ENCODE peak calls at places on chromosomes 4 and X, in five cellular contexts. H, N, P, Y and D are unnamed samples.

GRCh38 chrX:13750204-13750603 is 15.7 kb downstream of the OFD1 start:
- DNase-seq in Y (no peak), P (peak), H (no peak), N (no peak), D (no peak)

GRCh38 chrX:28625223-28625622 is 38.0 kb downstream of the IL1RAPL1 start:
- DNase-seq in P (no peak), N (no peak), Y (no peak), H (no peak), D (no peak)

GRCh38 chr4:70838400-70838971 is 1.2 kb downstream of the GRSF1 start:
- DNase-seq in Y (no peak), P (peak), H (no peak), N (no peak), D (no peak)

GRCh38 chr4:140223056-140223810 is 69.2 kb upstream of the MAML3 start:
- DNase-seq in P (no peak), H (no peak), N (no peak), Y (no peak), D (peak)

GRCh38 chr4:680931-681645 is 6.7 kb downstream of the MYL5 start:
- DNase-seq in P (peak), Y (peak), H (no peak), N (peak), D (no peak)

GRCh38 chrX:98448524-98448923 is 1564.8 kb downstream of the RPA4 start:
- DNase-seq in P (no peak), H (no peak), N (no peak), Y (no peak), D (no peak)

GRCh38 chrX:107629533-107629909 is 1.2 kb downstream of the PRPS1 start:
- DNase-seq in Y (no peak), P (peak), H (no peak), N (no peak), D (no peak)

GRCh38 chrX:71099736-71100135 is 4.1 kb downstream of the FOXO4 start:
- DNase-seq in Y (no peak), N (no peak), P (no peak), H (no peak), D (no peak)

GRCh38 chr4:66920514-66920913 is 624.8 kb downstream of the CENPC start:
- DNase-seq in P (no peak), N (no peak), H (no peak), Y (no peak), D (no peak)

GRCh38 chrX:15616531-15616930 is 15.8 kb upstream of the ACE2 start:
- DNase-seq in N (no peak), H (no peak), P (no peak), Y (peak), D (peak)

GRCh38 chr4:3641501-3641900 is 109.3 kb upstream of the LRPAP1 start:
- DNase-seq in H (no peak), Y (no peak), P (no peak), N (no peak), D (no peak)

GRCh38 chr4:71609159-71609558 is 174.7 kb downstream of the GC start:
- DNase-seq in H (no peak), Y (no peak), P (peak), N (no peak), D (no peak)

GRCh38 chrX:111649641-111650040 is 31.3 kb upstream of the ALG13 start:
- DNase-seq in H (no peak), Y (no peak), N (no peak), P (no peak), D (no peak)

GRCh38 chr4:59945277-59945676 is 1254.8 kb upstream of the ADGRL3 start:
- DNase-seq in N (no peak), P (no peak), H (no peak), Y (no peak), D (no peak)

GRCh38 chr4:78592104-78592783 is 40.7 kb downstream of the ANXA3 start:
- DNase-seq in P (no peak), H (no peak), Y (no peak), N (no peak), D (no peak)

GRCh38 chrX:118702741-118703140 is 24.7 kb upstream of the IL13RA1 start:
- DNase-seq in Y (no peak), P (no peak), N (no peak), H (no peak), D (no peak)

DNA sequence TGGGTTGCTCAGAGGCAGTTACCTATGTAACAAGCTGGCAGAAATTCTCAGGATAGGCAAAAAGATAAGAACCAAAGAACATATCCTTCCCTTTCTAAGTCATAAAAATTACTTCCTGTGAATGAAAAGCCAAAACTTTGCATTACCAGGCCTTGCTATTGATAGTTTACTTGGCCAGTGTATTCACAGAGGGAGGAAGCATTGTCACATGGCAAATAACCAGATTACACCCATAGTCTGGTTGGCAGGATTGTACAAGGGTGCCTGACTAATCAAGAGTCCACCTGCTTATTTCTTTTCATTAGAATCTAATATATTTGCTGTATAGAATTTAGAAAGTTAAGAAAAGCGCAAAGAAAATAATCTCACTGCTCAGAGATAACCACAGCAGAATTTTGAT is 14.1 kb downstream of the XIAP start:
- DNase-seq in Y (no peak), N (no peak), H (no peak), P (no peak), D (no peak)
- H3K4me3 ChIP-seq in Y (no peak), N (no peak), H (no peak), P (no peak), D (no peak)

GRCh38 chr4:25163216-25163615 is 3.0 kb upstream of the SEPSECS start:
- DNase-seq in P (no peak), Y (no peak), N (no peak), H (no peak), D (no peak)

GRCh38 chr4:25162566-25162965 is 2.3 kb upstream of the SEPSECS start:
- DNase-seq in H (no peak), Y (no peak), P (no peak), N (no peak), D (no peak)

GRCh38 chr4:25160714-25161598 is 707 bp upstream of the SEPSECS start:
- DNase-seq in N (peak), P (no peak), Y (no peak), H (no peak), D (no peak)

GRCh38 chr4:25159837-25160713 is at the start of gene SEPSECS:
- DNase-seq in P (peak), N (peak), H (peak), Y (peak), D (peak)

DNA sequence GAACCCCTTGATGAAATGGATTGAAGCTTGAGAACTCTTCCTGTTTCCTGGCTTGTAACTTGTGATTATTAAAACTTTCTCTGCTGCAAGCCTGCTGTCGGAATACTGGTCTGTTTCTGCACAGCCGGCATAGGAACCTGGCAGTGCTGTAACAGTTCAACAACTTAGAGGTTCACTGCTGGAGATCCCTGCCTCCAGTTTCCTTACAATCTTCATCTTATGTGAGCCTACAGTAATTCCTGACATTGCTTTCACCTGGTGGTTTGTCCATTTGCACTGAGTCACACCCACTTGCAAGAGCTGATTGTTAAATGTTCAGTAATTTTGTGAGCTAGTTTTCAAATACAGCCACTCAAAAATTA is 1.3 kb upstream of the SEPSECS start:
- DNase-seq in Y (no peak), P (no peak), N (no peak), H (no peak), D (no peak)
- H3K4me3 ChIP-seq in Y (peak), P (peak), N (peak), H (peak), D (peak)

GRCh38 chr4:21569638-21570037 is 378.9 kb downstream of the KCNIP4 start:
- DNase-seq in N (no peak), P (no peak), Y (no peak), H (no peak), D (no peak)
- H3K4me3 ChIP-seq in N (no peak), P (no peak), Y (no peak), H (no peak), D (no peak)

DNA sequence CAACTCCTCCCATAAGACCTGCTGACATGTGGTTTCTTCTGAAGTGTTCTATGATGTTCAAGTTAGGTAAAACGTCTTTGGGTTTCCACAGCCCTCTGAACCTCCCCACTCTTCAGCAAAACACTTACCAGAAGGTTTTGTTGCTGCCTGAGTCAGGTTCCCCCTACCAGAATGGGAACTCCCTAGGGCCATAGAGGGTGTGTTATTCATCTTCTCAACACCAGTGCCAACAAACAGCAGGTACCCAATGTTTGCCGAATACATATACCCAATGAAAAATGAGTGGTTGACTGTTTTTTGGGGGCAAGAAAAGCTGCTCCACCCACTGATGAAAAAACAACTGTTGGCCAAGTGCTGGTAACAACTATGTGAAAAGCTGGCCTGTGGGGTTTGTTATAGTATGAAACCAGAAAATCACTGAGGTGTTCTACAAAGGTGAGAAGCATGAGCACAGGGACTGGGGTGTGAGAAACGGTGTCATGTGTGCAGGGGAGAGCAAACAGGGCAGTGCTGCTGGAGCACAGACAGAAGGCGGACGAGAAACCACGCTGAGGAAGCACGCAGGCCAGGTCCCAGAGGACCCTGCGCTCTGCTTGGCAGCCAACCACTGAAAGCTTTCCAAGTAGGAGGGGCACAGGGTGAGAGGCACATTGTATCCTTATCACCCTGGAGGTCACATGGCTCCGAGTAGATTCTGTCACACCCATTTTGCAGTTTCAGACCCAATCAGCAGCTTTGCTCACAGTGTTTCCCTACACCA is 28.8 kb downstream of the ATP8A1 start:
- DNase-seq in P (no peak), H (peak), Y (peak), N (peak), D (no peak)
- H3K4me3 ChIP-seq in P (no peak), H (peak), Y (no peak), N (no peak), D (no peak)